ENCODE peak calls at places on chromosome 1, in eight cellular contexts. U is mammary epithelial cell, Y is breast epithelium, G is tibial nerve, B is right atrium auricular region, D is lung, E is PC-3, T is cardiac muscle cell. I is an unnamed sample. For H3K27me3 and H3K9me3, the result is how much of the 10 kb centered on the place peaks cover.

GRCh38 chr1:93708734-93709481 is 27.3 kb upstream of the BCAR3 start:
- DNase-seq in G (no peak), B (no peak), Y (no peak), U (no peak), E (no peak), D (no peak), T (peak), I (no peak)

GRCh38 chr1:7379445-7379971 is 391.6 kb upstream of the VAMP3 start:
- DNase-seq in Y (peak), G (no peak), D (no peak), T (peak), E (peak), B (peak), U (peak), I (peak)

GRCh38 chr1:47534417-47534816 is 96.6 kb downstream of the FOXD2 start:
- DNase-seq in E (no peak), G (no peak), D (no peak), T (no peak), Y (no peak), B (no peak), U (peak), I (peak)

GRCh38 chr1:184082541-184082940 is 31.0 kb downstream of the TSEN15 start:
- DNase-seq in D (no peak), B (no peak), T (no peak), Y (no peak), G (no peak), E (no peak), U (no peak), I (no peak)

GRCh38 chr1:44848456-44849181 is 5.6 kb upstream of the PTCH2 start:
- DNase-seq in E (no peak), G (no peak), T (no peak), D (no peak), U (no peak), Y (peak), B (no peak), I (no peak)

GRCh38 chr1:152941037-152941700 is 5.8 kb upstream of the SPRR5 start:
- DNase-seq in B (no peak), G (no peak), U (peak), E (no peak), Y (no peak), T (no peak), D (no peak), I (no peak)

GRCh38 chr1:109152196-109152595 is 38.3 kb downstream of the ELAPOR1 start:
- DNase-seq in U (no peak), E (peak), T (no peak), D (no peak), B (no peak), Y (peak), G (no peak), I (no peak)

GRCh38 chr1:151716771-151717631 is at the start of gene CELF3:
- DNase-seq in T (peak), Y (no peak), G (no peak), D (no peak), E (no peak), B (no peak), U (no peak), I (no peak)

GRCh38 chr1:205547932-205548827 is 43.7 kb downstream of the CDK18 start:
- DNase-seq in B (peak), G (no peak), E (no peak), Y (peak), D (no peak), T (no peak), U (no peak), I (peak)

GRCh38 chr1:119631433-119632102 is 16.5 kb downstream of the ZNF697 start:
- DNase-seq in Y (peak), T (peak), G (peak), B (peak), E (peak), U (peak), D (peak), I (peak)

GRCh38 chr1:154104433-154105082 is 50.3 kb downstream of the NUP210L start:
- DNase-seq in D (no peak), G (no peak), Y (no peak), U (no peak), T (no peak), E (no peak), B (no peak), I (no peak)

GRCh38 chr1:33818071-33818470 is 45.8 kb upstream of the HMGB4 start:
- DNase-seq in T (no peak), B (peak), E (no peak), D (peak), Y (no peak), U (no peak), G (no peak), I (no peak)

GRCh38 chr1:215551806-215552205 is 15.3 kb upstream of the KCTD3 start:
- DNase-seq in G (no peak), Y (no peak), T (no peak), E (no peak), B (no peak), U (no peak), D (no peak), I (no peak)

GRCh38 chr1:86773331-86774288 is 69.2 kb downstream of the SH3GLB1 start:
- DNase-seq in U (peak), T (no peak), D (no peak), G (no peak), B (no peak), E (peak), Y (no peak), I (no peak)

GRCh38 chr1:65911679-65912078 is 119.0 kb downstream of the PDE4B start:
- DNase-seq in E (no peak), B (no peak), T (no peak), Y (no peak), G (no peak), D (no peak), U (no peak), I (no peak)

GRCh38 chr1:69290266-69290665 is 277.5 kb upstream of the LRRC7 start:
- DNase-seq in D (no peak), Y (no peak), T (no peak), B (no peak), E (no peak), G (no peak), U (no peak), I (no peak)

GRCh38 chr1:168141986-168142385 is 5.3 kb upstream of the GPR161 start:
- DNase-seq in E (no peak), U (no peak), D (no peak), G (no peak), T (peak), Y (no peak), B (no peak), I (no peak)

GRCh38 chr1:156581661-156582387 is 2.3 kb downstream of the TTC24 start:
- DNase-seq in Y (no peak), B (no peak), G (no peak), U (no peak), D (no peak), E (no peak), T (no peak), I (no peak)

GRCh38 chr1:221809101-221810029 is 67.5 kb upstream of the DUSP10 start:
- DNase-seq in G (no peak), Y (no peak), D (no peak), E (peak), B (no peak), U (no peak), T (no peak), I (no peak)

GRCh38 chr1:26289158-26290059 is 9.5 kb downstream of the SH3BGRL3 start:
- DNase-seq in B (no peak), E (no peak), U (no peak), D (no peak), T (no peak), Y (no peak), G (no peak), I (no peak)

GRCh38 chr1:117026361-117026760 is 24.8 kb downstream of the CD101 start:
- DNase-seq in B (no peak), D (no peak), Y (no peak), E (no peak), T (no peak), G (no peak), U (no peak), I (no peak)

GRCh38 chr1:37035014-37035686 is 835 bp upstream of the GRIK3 start:
- DNase-seq in G (no peak), B (no peak), D (no peak), E (no peak), T (no peak), U (no peak), Y (no peak), I (no peak)

GRCh38 chr1:37037675-37038074 is 3.4 kb upstream of the GRIK3 start:
- DNase-seq in G (no peak), B (no peak), T (no peak), Y (no peak), E (no peak), U (no peak), D (no peak), I (no peak)

GRCh38 chr1:37035828-37036666 is 1.7 kb upstream of the GRIK3 start:
- DNase-seq in Y (no peak), U (no peak), T (peak), E (no peak), D (no peak), G (no peak), B (no peak), I (no peak)

GRCh38 chr1:37038079-37038702 is 3.9 kb upstream of the GRIK3 start:
- DNase-seq in G (no peak), B (no peak), T (peak), E (peak), Y (peak), U (peak), D (no peak), I (no peak)

GRCh38 chr1:37036667-37037053 is 2.3 kb upstream of the GRIK3 start:
- DNase-seq in E (no peak), U (no peak), G (no peak), T (no peak), Y (no peak), B (no peak), D (no peak), I (no peak)
- H3K27me3 ChIP-seq in E (half or more), U (under half), G (half or more), T (half or more), Y (under half), B (half or more), D (under half), I (under half)

GRCh38 chr1:248699099-248699498 is 3.5 kb downstream of the OR14I1 start:
- DNase-seq in E (no peak), U (no peak), D (no peak), B (no peak), Y (no peak), T (no peak), G (no peak), I (no peak)

GRCh38 chr1:248704556-248704955 is 2.0 kb upstream of the OR14I1 start:
- DNase-seq in T (no peak), Y (no peak), B (no peak), E (no peak), G (no peak), D (no peak), U (no peak), I (no peak)

GRCh38 chr1:248703674-248704073 is 1.1 kb upstream of the OR14I1 start:
- DNase-seq in Y (no peak), D (no peak), E (no peak), B (no peak), U (no peak), G (no peak), T (no peak), I (no peak)

GRCh38 chr1:248697907-248698306 is 4.7 kb downstream of the OR14I1 start:
- DNase-seq in U (no peak), B (no peak), G (no peak), E (peak), T (no peak), Y (no peak), D (no peak), I (no peak)

DNA sequence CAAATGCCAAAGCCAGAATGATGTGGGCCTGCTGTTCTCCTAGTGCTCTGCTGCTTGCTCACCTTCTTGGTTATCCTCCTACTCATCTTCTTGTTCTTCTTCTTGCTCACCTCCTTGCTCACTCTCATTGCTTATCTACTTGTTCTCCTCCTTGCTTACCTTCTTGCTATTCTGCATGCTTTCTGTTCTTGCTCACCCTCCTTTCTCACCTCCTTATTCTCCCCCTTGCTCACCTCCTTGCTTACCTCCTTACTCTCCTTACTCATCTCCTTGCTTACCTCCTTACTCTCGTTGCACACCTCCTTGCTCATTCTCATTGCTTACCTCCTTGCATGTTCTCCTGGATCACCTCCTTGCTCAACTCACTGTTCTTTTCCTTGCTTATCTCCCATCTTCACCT is at the start of gene OR14I1:
- DNase-seq in U (no peak), B (no peak), Y (no peak), D (no peak), T (no peak), E (no peak), G (no peak), I (no peak)
- H3K9me3 ChIP-seq in U (under half), B (under half), Y (under half), D (under half), T (under half), E (under half), G (under half), I (under half)

GRCh38 chr1:42144336-42145189 is 8.6 kb upstream of the GUCA2B start:
- DNase-seq in T (no peak), Y (no peak), D (no peak), E (no peak), B (peak), G (no peak), U (no peak), I (no peak)

GRCh38 chr1:42143875-42144274 is 9.3 kb upstream of the GUCA2B start:
- DNase-seq in E (no peak), T (no peak), U (no peak), Y (no peak), B (peak), D (no peak), G (no peak), I (no peak)

GRCh38 chr1:42141978-42142377 is 11.2 kb upstream of the GUCA2B start:
- DNase-seq in T (no peak), Y (no peak), U (no peak), D (no peak), B (peak), E (no peak), G (no peak), I (no peak)

GRCh38 chr1:42145190-42145716 is 8.0 kb upstream of the GUCA2B start:
- DNase-seq in E (no peak), T (no peak), G (no peak), U (no peak), Y (no peak), B (peak), D (no peak), I (no peak)

DNA sequence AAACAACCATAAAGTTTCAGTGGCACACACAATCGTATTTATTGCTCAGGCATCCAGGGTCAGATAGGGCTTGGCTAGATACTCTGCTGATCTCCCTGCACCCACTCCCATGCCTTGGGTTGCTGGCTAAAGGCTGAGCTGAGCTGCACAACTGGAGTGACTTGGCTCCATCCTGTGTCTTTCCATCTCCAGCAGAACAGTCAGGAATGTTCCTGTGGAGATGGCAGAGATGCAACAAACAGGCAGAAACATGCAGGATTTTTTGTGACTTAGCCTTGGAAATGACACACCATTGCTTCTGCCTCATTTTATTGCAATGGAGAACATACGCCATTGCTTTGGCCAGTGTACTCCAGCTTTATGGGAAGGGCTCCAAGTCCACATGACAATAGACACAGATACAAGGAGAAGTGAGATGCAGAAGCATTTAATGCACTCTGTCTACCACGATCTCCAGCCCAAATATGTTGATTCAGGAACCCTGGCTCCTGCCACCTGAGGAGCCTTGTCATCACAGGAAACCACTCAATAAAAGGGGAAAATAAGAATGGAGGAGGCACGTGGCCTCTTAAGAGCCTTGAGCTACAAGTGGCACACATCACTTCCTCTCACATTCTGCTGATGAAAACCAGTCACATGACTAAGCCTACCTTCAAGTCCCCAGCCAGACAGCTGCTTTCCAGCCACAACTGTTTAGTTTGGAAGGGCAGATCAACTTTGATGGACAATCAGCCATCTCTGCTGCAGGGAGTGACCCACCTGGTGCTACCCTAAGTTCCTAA is 10.1 kb upstream of the GUCA2B start:
- DNase-seq in T (peak), Y (no peak), G (no peak), U (peak), E (no peak), B (peak), D (peak), I (no peak)
- TF ChIP-seq CTCF in T (no peak), Y (no peak), G (no peak), U (no peak), E (no peak), B (no peak), D (no peak), I (no peak)

DNA sequence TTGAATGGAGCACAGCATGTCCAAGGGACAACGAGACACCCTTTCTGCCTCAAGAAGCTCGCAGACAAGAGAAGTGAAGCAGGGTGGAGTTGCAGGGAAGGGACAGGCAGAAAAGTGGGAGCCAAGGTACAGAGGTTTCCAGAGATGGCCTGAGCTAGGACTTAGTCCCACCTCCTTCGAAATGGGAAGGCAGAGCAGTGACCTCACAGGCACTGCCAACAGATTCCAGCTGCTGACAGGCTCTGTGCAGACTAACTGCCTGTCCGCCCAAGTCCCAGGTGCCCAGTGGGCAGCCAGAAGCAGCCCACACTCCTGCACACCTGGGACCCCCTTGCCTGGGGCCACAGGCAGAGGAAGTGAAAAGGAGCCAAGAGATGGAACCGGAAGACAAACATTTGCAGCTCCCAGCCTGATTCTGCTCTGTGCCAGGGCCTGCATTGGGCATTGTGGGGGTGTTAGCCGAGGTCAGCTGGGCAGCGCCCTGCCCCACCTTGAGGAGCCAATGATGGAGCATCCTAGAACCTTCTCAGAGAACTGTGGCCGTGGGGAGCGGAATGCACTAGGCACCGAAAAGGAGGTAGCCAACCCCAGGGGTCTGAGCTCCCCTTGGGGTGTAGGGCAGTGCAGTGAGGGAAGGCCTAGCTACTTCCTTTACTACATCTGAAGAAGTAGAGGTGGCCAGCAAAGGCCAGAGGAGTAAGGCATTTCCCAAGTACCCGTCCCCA is 27.5 kb upstream of the RSPO1 start:
- DNase-seq in U (no peak), T (no peak), D (no peak), E (no peak), B (no peak), G (no peak), Y (no peak), I (no peak)
- H3K27me3 ChIP-seq in U (under half), T (under half), D (under half), E (under half), B (under half), G (under half), Y (under half), I (under half)

GRCh38 chr1:2867087-2867425 is 65.6 kb upstream of the TTC34 start:
- DNase-seq in T (no peak), Y (no peak), G (no peak), D (no peak), E (no peak), U (no peak), B (no peak), I (no peak)

GRCh38 chr1:2866415-2867086 is 65.1 kb upstream of the TTC34 start:
- DNase-seq in T (no peak), D (no peak), E (no peak), Y (no peak), U (no peak), G (no peak), B (no peak), I (no peak)

GRCh38 chr1:2865571-2866414 is 64.3 kb upstream of the TTC34 start:
- DNase-seq in T (no peak), B (no peak), U (no peak), D (no peak), G (no peak), E (no peak), Y (no peak), I (no peak)

GRCh38 chr1:2868571-2868970 is 67.1 kb upstream of the TTC34 start:
- DNase-seq in D (no peak), T (no peak), E (no peak), Y (no peak), B (no peak), G (no peak), U (no peak), I (no peak)

GRCh38 chr1:2867861-2868260 is 66.4 kb upstream of the TTC34 start:
- DNase-seq in T (no peak), Y (no peak), G (no peak), B (no peak), D (no peak), U (no peak), E (no peak), I (no peak)
- H3K9me3 ChIP-seq in T (under half), Y (under half), G (under half), B (under half), D (under half), U (under half), E (under half), I (under half)

GRCh38 chr1:64669098-64669675 is 75.7 kb upstream of the RAVER2 start:
- DNase-seq in U (no peak), G (no peak), B (no peak), Y (no peak), E (no peak), T (peak), D (no peak), I (no peak)

GRCh38 chr1:64659478-64659877 is 85.4 kb upstream of the RAVER2 start:
- DNase-seq in Y (no peak), U (no peak), B (no peak), D (no peak), E (no peak), T (no peak), G (no peak), I (no peak)

GRCh38 chr1:64664287-64664686 is 80.6 kb upstream of the RAVER2 start:
- DNase-seq in Y (no peak), B (no peak), E (no peak), T (no peak), D (no peak), U (no peak), G (no peak), I (no peak)

DNA sequence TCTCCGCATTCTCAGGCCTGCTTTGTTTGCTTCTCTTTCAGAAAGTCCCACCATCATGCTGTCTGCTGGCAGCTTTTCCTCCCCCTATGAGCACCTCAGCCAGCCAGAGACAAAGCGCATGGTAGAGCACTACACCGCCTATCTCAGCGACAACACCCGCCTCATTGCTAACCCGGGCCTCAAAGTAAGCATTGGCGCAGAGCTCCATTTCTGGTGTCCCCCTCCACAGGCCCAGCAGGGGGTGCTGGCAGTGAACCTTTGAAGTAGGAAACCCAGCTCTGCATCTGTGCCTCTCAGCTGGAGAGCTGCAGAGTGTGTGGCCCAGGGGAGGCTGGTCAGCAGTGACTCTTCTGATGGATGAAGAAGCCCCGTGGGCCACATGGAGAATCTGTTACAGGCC is 81.2 kb upstream of the RAVER2 start:
- DNase-seq in D (no peak), U (no peak), B (no peak), G (no peak), Y (no peak), E (peak), T (peak), I (no peak)
- TF ChIP-seq CTCF in D (no peak), U (no peak), B (no peak), G (no peak), Y (no peak), E (peak), T (peak), I (no peak)

I was measured in tibial artery.